ENCODE peak calls at places on chromosomes 3 and 15, in seven cellular contexts. Y is GM03348; I is stimulated activated CD4-positive, alpha-beta T cell treated with anti-CD3 and anti-CD28 coated beads, Interleukin-1b, Interleukin-23, amount 100 ng/mL, for 1 hour; R is ELF-1; T is naive thymus-derived CD4-positive, alpha-beta T cell; Q is PC-3; K is Daoy. H is an unnamed sample.

GRCh38 chr15:31974855-31975421 is 55.4 kb upstream of the CHRNA7 start:
- DNase-seq in Y (peak), K (peak), R (peak), Q (peak), I (no peak), T (no peak), H (peak)

GRCh38 chr15:88389120-88389519 is 78.1 kb downstream of the MRPL46 start:
- DNase-seq in Y (no peak), T (no peak), I (no peak), Q (no peak), R (no peak), K (no peak), H (no peak)

GRCh38 chr3:32959370-32959769 is 7.9 kb downstream of the CCR4 start:
- DNase-seq in I (no peak), K (no peak), Y (no peak), T (no peak), Q (no peak), R (peak), H (peak)

GRCh38 chr15:80803580-80804525 is 24.7 kb downstream of the CEMIP start:
- DNase-seq in I (no peak), Y (no peak), T (peak), R (no peak), K (no peak), Q (no peak), H (no peak)

GRCh38 chr3:123104550-123104949 is 37.7 kb downstream of the PDIA5 start:
- DNase-seq in T (no peak), I (no peak), K (peak), Q (peak), R (peak), Y (peak), H (no peak)

GRCh38 chr3:126927846-126928245 is 55.1 kb upstream of the PLXNA1 start:
- DNase-seq in Q (peak), Y (no peak), R (peak), K (peak), I (no peak), T (no peak), H (no peak)

GRCh38 chr3:143090486-143090885 is 29.1 kb upstream of the CHST2 start:
- DNase-seq in Q (no peak), I (no peak), R (no peak), Y (no peak), K (no peak), T (no peak), H (no peak)

GRCh38 chr15:87740655-87741344 is 515.7 kb downstream of the NTRK3 start:
- DNase-seq in Y (no peak), T (no peak), Q (no peak), R (no peak), K (no peak), I (no peak), H (no peak)

GRCh38 chr15:88974392-88974791 is 61.2 kb upstream of the MFGE8 start:
- DNase-seq in K (no peak), I (no peak), Y (no peak), R (no peak), Q (peak), T (no peak), H (no peak)

GRCh38 chr3:46715507-46716175 is 2.0 kb downstream of the PRSS50 start:
- DNase-seq in K (no peak), Q (no peak), R (no peak), I (no peak), T (no peak), Y (no peak), H (peak)

GRCh38 chr3:187101184-187102072 is 37.9 kb downstream of the RPL39L start:
- DNase-seq in T (peak), Y (peak), R (peak), K (peak), I (no peak), Q (no peak), H (no peak)

GRCh38 chr3:110687138-110687537 is 384.5 kb upstream of the NECTIN3 start:
- DNase-seq in I (no peak), Q (peak), T (no peak), Y (no peak), R (no peak), K (no peak), H (no peak)

GRCh38 chr15:97081666-97082226 is 751.2 kb downstream of the NR2F2 start:
- DNase-seq in Q (no peak), R (no peak), T (no peak), I (no peak), K (no peak), Y (no peak), H (no peak)

GRCh38 chr3:31462050-31462569 is 70.6 kb upstream of the STT3B start:
- DNase-seq in I (no peak), R (no peak), K (no peak), T (peak), Q (no peak), Y (no peak), H (no peak)

GRCh38 chr3:146777941-146778340 is 172.8 kb upstream of the PLSCR5 start:
- DNase-seq in T (no peak), R (no peak), I (no peak), K (no peak), Y (no peak), Q (no peak), H (no peak)

GRCh38 chr15:47822066-47822465 is 104.8 kb downstream of the SEMA6D start:
- DNase-seq in K (no peak), Q (no peak), T (no peak), I (no peak), R (peak), Y (no peak), H (peak)

GRCh38 chr15:39124925-39125625 is 455.8 kb upstream of the THBS1 start:
- DNase-seq in Y (no peak), R (no peak), Q (peak), I (no peak), T (no peak), K (peak), H (no peak)

GRCh38 chr15:83178869-83179325 is 28.7 kb downstream of the HDGFL3 start:
- DNase-seq in R (no peak), I (no peak), K (no peak), Y (no peak), Q (no peak), T (no peak), H (no peak)

GRCh38 chr15:40398413-40398873 is 7.2 kb upstream of the IVD start:
- DNase-seq in Q (no peak), R (no peak), I (no peak), Y (no peak), K (no peak), T (no peak), H (no peak)

H was measured in H7.